ENCODE peak calls at places on chromosomes 11 and 22, in eight cellular contexts. One of them, this sample, is unnamed.

GRCh38 chr11:119315139-119316016 is 1.6 kb downstream of the MCAM start:
- DNase-seq in psoas muscle: peak; percentile 35
- DNase-seq in Karpas-422: peak; percentile 71
- DNase-seq in A549: no peak
- DNase-seq in prostate gland: no peak
- DNase-seq in endodermal cell: peak; percentile 85
- DNase-seq in adrenal gland: no peak
- DNase-seq in right lobe of liver: peak; percentile 56
- DNase-seq in this sample: peak; percentile 44

GRCh38 chr11:75320046-75320618 is 31.3 kb downstream of the ARRB1 start:
- DNase-seq in psoas muscle: no peak
- DNase-seq in A549: no peak
- DNase-seq in endodermal cell: peak; percentile 66
- DNase-seq in Karpas-422: no peak
- DNase-seq in prostate gland: no peak
- DNase-seq in right lobe of liver: peak; percentile 12
- DNase-seq in adrenal gland: no peak
- DNase-seq in this sample: no peak

GRCh38 chr22:30878516-30879365 is 89.8 kb downstream of the MORC2 start:
- DNase-seq in prostate gland: no peak
- DNase-seq in adrenal gland: no peak
- DNase-seq in right lobe of liver: peak; percentile 42
- DNase-seq in psoas muscle: no peak
- DNase-seq in endodermal cell: no peak
- DNase-seq in A549: no peak
- DNase-seq in Karpas-422: no peak
- DNase-seq in this sample: no peak

GRCh38 chr11:111409915-111410314 is 30.8 kb upstream of the POU2AF1 start:
- DNase-seq in A549: no peak
- DNase-seq in prostate gland: no peak
- DNase-seq in psoas muscle: no peak
- DNase-seq in Karpas-422: peak; percentile 100
- DNase-seq in endodermal cell: no peak
- DNase-seq in adrenal gland: no peak
- DNase-seq in right lobe of liver: no peak
- DNase-seq in this sample: no peak

GRCh38 chr11:14583252-14584105 is 60.1 kb upstream of the PDE3B start:
- DNase-seq in psoas muscle: no peak
- DNase-seq in A549: no peak
- DNase-seq in prostate gland: no peak
- DNase-seq in right lobe of liver: peak; percentile 72
- DNase-seq in adrenal gland: no peak
- DNase-seq in Karpas-422: no peak
- DNase-seq in endodermal cell: peak; percentile 50
- DNase-seq in this sample: no peak

GRCh38 chr11:59171508-59172322 is at the start of gene DTX4:
- DNase-seq in A549: peak; percentile 90
- DNase-seq in endodermal cell: peak; percentile 98
- DNase-seq in right lobe of liver: peak; percentile 95
- DNase-seq in adrenal gland: peak; percentile 97
- DNase-seq in Karpas-422: peak; percentile 96
- DNase-seq in prostate gland: peak; percentile 91
- DNase-seq in psoas muscle: peak; percentile 90
- DNase-seq in this sample: peak; percentile 84

GRCh38 chr11:67195971-67196418 is 70.3 kb upstream of the GRK2 start:
- DNase-seq in A549: peak; percentile 19
- DNase-seq in right lobe of liver: no peak
- DNase-seq in psoas muscle: no peak
- DNase-seq in prostate gland: no peak
- DNase-seq in adrenal gland: peak; percentile 40
- DNase-seq in endodermal cell: no peak
- DNase-seq in Karpas-422: no peak
- DNase-seq in this sample: no peak

GRCh38 chr11:58900479-58901420 is 38.5 kb upstream of the GLYATL1 start:
- DNase-seq in psoas muscle: peak; percentile 59
- DNase-seq in Karpas-422: peak; percentile 82
- DNase-seq in prostate gland: peak; percentile 70
- DNase-seq in right lobe of liver: peak; percentile 82
- DNase-seq in adrenal gland: peak; percentile 71
- DNase-seq in A549: peak; percentile 85
- DNase-seq in endodermal cell: peak; percentile 99
- DNase-seq in this sample: no peak

GRCh38 chr11:61996933-61997332 is 29.5 kb upstream of the FTH1 start:
- DNase-seq in endodermal cell: peak; percentile 81
- DNase-seq in Karpas-422: no peak
- DNase-seq in A549: no peak
- DNase-seq in right lobe of liver: no peak
- DNase-seq in adrenal gland: no peak
- DNase-seq in prostate gland: no peak
- DNase-seq in psoas muscle: no peak
- DNase-seq in this sample: no peak

GRCh38 chr22:36467946-36468345 is 13.5 kb downstream of the TXN2 start:
- DNase-seq in Karpas-422: no peak
- DNase-seq in adrenal gland: no peak
- DNase-seq in psoas muscle: peak; percentile 73
- DNase-seq in prostate gland: no peak
- DNase-seq in A549: peak; percentile 48
- DNase-seq in endodermal cell: no peak
- DNase-seq in right lobe of liver: no peak
- DNase-seq in this sample: no peak

GRCh38 chr11:74990941-74991340 is 2.2 kb downstream of the NEU3 start:
- DNase-seq in psoas muscle: no peak
- DNase-seq in adrenal gland: peak; percentile 53
- DNase-seq in right lobe of liver: no peak
- DNase-seq in prostate gland: no peak
- DNase-seq in endodermal cell: no peak
- DNase-seq in A549: no peak
- DNase-seq in Karpas-422: no peak
- DNase-seq in this sample: no peak

GRCh38 chr22:46635756-46636155 is 15.6 kb downstream of the GRAMD4 start:
- DNase-seq in A549: no peak
- DNase-seq in adrenal gland: no peak
- DNase-seq in right lobe of liver: peak; percentile 52
- DNase-seq in Karpas-422: no peak
- DNase-seq in psoas muscle: no peak
- DNase-seq in endodermal cell: peak; percentile 79
- DNase-seq in prostate gland: no peak
- DNase-seq in this sample: no peak

GRCh38 chr11:121575250-121575962 is 122.6 kb upstream of the SORL1-AS1 start:
- DNase-seq in adrenal gland: peak; percentile 86
- DNase-seq in Karpas-422: no peak
- DNase-seq in endodermal cell: no peak
- DNase-seq in prostate gland: no peak
- DNase-seq in A549: no peak
- DNase-seq in right lobe of liver: peak; percentile 92
- DNase-seq in psoas muscle: peak; percentile 50
- DNase-seq in this sample: no peak

GRCh38 chr11:27234043-27234668 is 128.9 kb downstream of the CCDC34 start:
- DNase-seq in Karpas-422: peak; percentile 95
- DNase-seq in psoas muscle: peak; percentile 52
- DNase-seq in A549: peak; percentile 82
- DNase-seq in adrenal gland: peak; percentile 83
- DNase-seq in prostate gland: no peak
- DNase-seq in endodermal cell: no peak
- DNase-seq in right lobe of liver: no peak
- DNase-seq in this sample: no peak

GRCh38 chr11:32334822-32335221 is 100.5 kb downstream of the WT1 start:
- DNase-seq in endodermal cell: peak; percentile 95
- DNase-seq in psoas muscle: no peak
- DNase-seq in adrenal gland: no peak
- DNase-seq in right lobe of liver: no peak
- DNase-seq in prostate gland: no peak
- DNase-seq in A549: peak; percentile 80
- DNase-seq in Karpas-422: peak; percentile 80
- DNase-seq in this sample: no peak

GRCh38 chr11:109062445-109062844 is 359.5 kb upstream of the C11orf87 start:
- DNase-seq in right lobe of liver: no peak
- DNase-seq in A549: no peak
- DNase-seq in adrenal gland: no peak
- DNase-seq in endodermal cell: no peak
- DNase-seq in psoas muscle: no peak
- DNase-seq in prostate gland: no peak
- DNase-seq in Karpas-422: no peak
- DNase-seq in this sample: no peak

GRCh38 chr11:117279711-117280376 is 11.3 kb upstream of the BACE1-AS start:
- DNase-seq in right lobe of liver: no peak
- DNase-seq in Karpas-422: no peak
- DNase-seq in prostate gland: no peak
- DNase-seq in endodermal cell: no peak
- DNase-seq in A549: no peak
- DNase-seq in psoas muscle: no peak
- DNase-seq in adrenal gland: no peak
- DNase-seq in this sample: peak; percentile 37

GRCh38 chr11:116509566-116509965 is 263.2 kb downstream of the BUD13 start:
- DNase-seq in A549: no peak
- DNase-seq in psoas muscle: no peak
- DNase-seq in adrenal gland: no peak
- DNase-seq in right lobe of liver: no peak
- DNase-seq in Karpas-422: no peak
- DNase-seq in prostate gland: no peak
- DNase-seq in endodermal cell: peak; percentile 40
- DNase-seq in this sample: no peak

GRCh38 chr11:11841121-11841604 is 609 bp upstream of the USP47 start:
- DNase-seq in adrenal gland: peak; percentile 38
- DNase-seq in prostate gland: peak; percentile 40
- DNase-seq in Karpas-422: peak; percentile 41
- DNase-seq in A549: peak; percentile 49
- DNase-seq in psoas muscle: peak; percentile 57
- DNase-seq in endodermal cell: no peak
- DNase-seq in right lobe of liver: peak; percentile 72
- DNase-seq in this sample: peak; percentile 33

DNA sequence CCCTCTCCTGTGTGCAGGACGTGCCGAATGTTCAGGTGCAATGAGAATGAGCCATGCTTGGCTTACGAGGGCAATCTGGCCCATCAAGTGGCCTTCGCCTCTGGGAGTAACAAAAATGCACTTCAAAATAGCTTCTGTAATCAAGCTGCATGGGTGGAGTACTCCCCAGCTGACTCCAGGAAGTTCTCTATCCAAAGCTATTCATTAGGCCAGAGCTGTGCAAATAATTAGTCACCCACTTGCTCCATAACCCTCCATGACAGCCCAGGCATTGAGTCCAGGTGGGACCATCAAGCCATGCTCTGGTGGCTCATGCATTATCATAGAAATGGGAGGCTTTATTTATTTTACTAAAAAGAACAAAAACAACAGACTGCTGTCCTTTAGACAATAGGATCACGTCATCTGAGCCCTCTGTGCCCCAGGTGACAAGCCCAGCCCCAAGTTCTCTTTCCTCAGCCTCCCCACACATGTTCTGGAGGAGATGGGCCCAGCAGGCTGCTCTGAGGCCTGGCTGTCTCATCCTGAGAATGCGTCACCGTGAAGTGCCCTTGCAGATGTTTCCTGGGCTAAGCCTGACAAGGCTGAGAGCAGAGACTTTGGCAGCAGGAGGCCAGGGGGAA is 244.7 kb downstream of the ETS1 start:
- DNase-seq in A549: peak; percentile 27
- DNase-seq in endodermal cell: peak; percentile 73
- DNase-seq in adrenal gland: peak; percentile 60
- DNase-seq in prostate gland: no peak
- DNase-seq in Karpas-422: no peak
- DNase-seq in right lobe of liver: no peak
- DNase-seq in psoas muscle: peak; percentile 53
- DNase-seq in this sample: peak; percentile 62
- H3K27ac ChIP-seq in A549: peak overlapping the region; percentile 25
- H3K27ac ChIP-seq in endodermal cell: no peak overlapping the region
- H3K27ac ChIP-seq in adrenal gland: no peak overlapping the region
- H3K27ac ChIP-seq in prostate gland: no peak overlapping the region
- H3K27ac ChIP-seq in Karpas-422: no peak overlapping the region
- H3K27ac ChIP-seq in right lobe of liver: peak overlapping the region; percentile 38
- H3K27ac ChIP-seq in psoas muscle: peak overlapping the region; percentile 50
- H3K27ac ChIP-seq in this sample: peak overlapping the region; percentile 85

GRCh38 chr22:44823806-44824205 is 71.4 kb downstream of the ARHGAP8 start:
- DNase-seq in adrenal gland: no peak
- DNase-seq in endodermal cell: peak; percentile 23
- DNase-seq in A549: no peak
- DNase-seq in psoas muscle: no peak
- DNase-seq in prostate gland: no peak
- DNase-seq in Karpas-422: no peak
- DNase-seq in right lobe of liver: peak; percentile 29
- DNase-seq in this sample: no peak
- H3K4me3 ChIP-seq in adrenal gland: no peak overlapping the region
- H3K4me3 ChIP-seq in endodermal cell: no peak overlapping the region
- H3K4me3 ChIP-seq in A549: no peak overlapping the region
- H3K4me3 ChIP-seq in psoas muscle: no peak overlapping the region
- H3K4me3 ChIP-seq in prostate gland: no peak overlapping the region
- H3K4me3 ChIP-seq in Karpas-422: no peak overlapping the region
- H3K4me3 ChIP-seq in right lobe of liver: no peak overlapping the region
- H3K4me3 ChIP-seq in this sample: no peak overlapping the region

DNA sequence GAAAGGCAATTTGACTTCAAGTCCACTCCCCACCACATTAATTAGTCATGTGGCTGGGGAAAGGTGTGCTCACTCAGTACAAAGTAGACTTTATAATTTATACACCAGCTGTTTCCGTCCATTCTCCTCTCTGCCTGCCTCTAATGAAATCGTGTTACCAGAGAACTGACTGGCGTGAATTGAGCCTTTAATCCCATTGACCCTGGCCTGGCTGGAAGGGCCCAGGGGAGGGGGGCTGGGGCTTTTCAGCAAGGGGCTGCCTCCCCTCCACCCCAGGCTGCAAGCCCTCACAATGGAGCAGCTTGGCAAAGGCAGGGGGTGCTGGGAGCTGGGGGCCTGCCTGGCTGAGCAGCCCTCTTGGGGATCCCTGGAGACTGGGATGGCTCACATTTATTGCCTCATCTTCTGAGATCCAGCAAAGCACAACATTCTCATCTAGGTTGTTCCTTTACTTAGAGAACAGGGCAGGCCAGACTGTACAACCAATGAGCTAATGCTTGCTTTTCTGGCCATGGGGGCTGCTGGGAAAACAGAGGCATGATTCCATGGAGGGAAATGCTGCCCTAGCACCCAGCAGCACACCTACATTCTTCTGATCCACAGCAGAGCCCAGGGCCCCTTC is 25.9 kb upstream of the LMO1 start:
- DNase-seq in prostate gland: no peak
- DNase-seq in endodermal cell: peak; percentile 46
- DNase-seq in right lobe of liver: no peak
- DNase-seq in A549: no peak
- DNase-seq in psoas muscle: no peak
- DNase-seq in Karpas-422: no peak
- DNase-seq in adrenal gland: no peak
- DNase-seq in this sample: no peak
- H3K27ac ChIP-seq in prostate gland: no peak overlapping the region
- H3K27ac ChIP-seq in endodermal cell: peak overlapping the region; percentile 72
- H3K27ac ChIP-seq in right lobe of liver: no peak overlapping the region
- H3K27ac ChIP-seq in A549: no peak overlapping the region
- H3K27ac ChIP-seq in psoas muscle: no peak overlapping the region
- H3K27ac ChIP-seq in Karpas-422: no peak overlapping the region
- H3K27ac ChIP-seq in adrenal gland: no peak overlapping the region
- H3K27ac ChIP-seq in this sample: no peak overlapping the region

DNA sequence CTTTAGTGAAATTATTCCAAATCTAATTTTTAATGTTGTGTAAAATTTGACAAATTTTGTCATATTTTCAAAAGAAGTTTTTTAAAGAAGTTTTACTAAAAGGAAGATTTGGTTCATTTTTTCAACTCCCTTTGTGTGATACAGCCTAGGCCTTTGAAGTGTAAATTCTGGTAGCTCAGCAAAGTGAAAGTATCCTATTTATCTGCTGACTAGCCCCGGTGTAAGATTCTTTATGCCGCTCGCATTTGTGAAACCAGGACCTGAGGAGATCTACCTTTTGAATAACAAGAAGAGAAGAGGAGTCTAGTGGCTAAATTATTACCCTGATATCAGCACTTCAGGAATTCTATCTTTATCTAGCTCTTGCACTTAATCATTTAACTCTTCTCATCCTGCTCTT is 177.4 kb downstream of the JRKL start:
- DNase-seq in endodermal cell: no peak
- DNase-seq in Karpas-422: no peak
- DNase-seq in adrenal gland: no peak
- DNase-seq in A549: no peak
- DNase-seq in right lobe of liver: no peak
- DNase-seq in psoas muscle: no peak
- DNase-seq in prostate gland: no peak
- DNase-seq in this sample: no peak
- H3K4me3 ChIP-seq in endodermal cell: no peak overlapping the region
- H3K4me3 ChIP-seq in Karpas-422: no peak overlapping the region
- H3K4me3 ChIP-seq in adrenal gland: no peak overlapping the region
- H3K4me3 ChIP-seq in A549: no peak overlapping the region
- H3K4me3 ChIP-seq in right lobe of liver: no peak overlapping the region
- H3K4me3 ChIP-seq in psoas muscle: peak overlapping the region; percentile 42
- H3K4me3 ChIP-seq in prostate gland: no peak overlapping the region
- H3K4me3 ChIP-seq in this sample: no peak overlapping the region